ENCODE peak calls at places on chromosomes 2 and 18, in ten cellular contexts. F is fibroblast of lung, P is glomerular endothelial cell, W is HEK293T, I is progenitor cell of endocrine pancreas, A is NCI-H1417 treated with DMSO at 0.1 percent for 48 hours, Y is mucosa of gallbladder, R is LoVo, J is heart right ventricle, H is foreskin fibroblast. G is an unnamed sample.
A peak's percentile ranks its signal among the peaks of the same experiment; 100 is the strongest.

GRCh38 chr2:20649586-20650375 is 1.1 kb downstream of the HS1BP3 start:
- DNase-seq in R (no peak), Y (no peak), H (peak; percentile 66), F (no peak), J (no peak), A (no peak), W (no peak), P (no peak), I (no peak), G (no peak)

GRCh38 chr18:55988537-55988936 is 400.5 kb upstream of the TCF4 start:
- DNase-seq in J (peak; percentile 71), P (peak; percentile 88), H (no peak), I (no peak), Y (no peak), A (no peak), F (peak; percentile 13), W (no peak), R (no peak), G (no peak)

GRCh38 chr18:40414155-40414754 is 1540.8 kb upstream of the PIK3C3 start:
- DNase-seq in F (peak; percentile 50), I (no peak), P (no peak), R (no peak), H (peak; percentile 64), Y (no peak), W (no peak), J (no peak), A (no peak), G (no peak)

GRCh38 chr2:169528271-169528701 is 18.8 kb downstream of the KLHL41 start:
- DNase-seq in H (peak; percentile 77), A (no peak), W (peak; percentile 72), J (peak; percentile 49), P (peak; percentile 45), I (peak; percentile 36), F (peak; percentile 20), R (peak; percentile 41), Y (peak; percentile 62), G (no peak)

GRCh38 chr2:107822302-107822701 is 4.4 kb upstream of the RGPD4 start:
- DNase-seq in H (no peak), Y (no peak), J (no peak), A (no peak), P (no peak), I (no peak), R (no peak), W (no peak), F (no peak), G (no peak)

GRCh38 chr2:235573331-235574221 is 79.7 kb downstream of the AGAP1 start:
- DNase-seq in F (no peak), Y (no peak), I (no peak), J (peak; percentile 64), W (no peak), H (no peak), A (no peak), R (no peak), P (no peak), G (no peak)

GRCh38 chr2:126736133-126736874 is 80.3 kb downstream of the GYPC start:
- DNase-seq in W (no peak), A (no peak), P (no peak), I (no peak), F (no peak), J (no peak), Y (no peak), R (no peak), H (no peak), G (no peak)

GRCh38 chr2:41963661-41964525 is 83.9 kb upstream of the PKDCC start:
- DNase-seq in I (peak; percentile 28), A (no peak), H (peak; percentile 12), R (peak; percentile 44), J (peak; percentile 65), P (no peak), Y (peak; percentile 85), W (peak; percentile 26), F (peak; percentile 78), G (no peak)

GRCh38 chr2:239928457-239929350 is 96.4 kb downstream of the NDUFA10 start:
- DNase-seq in Y (no peak), F (no peak), W (no peak), R (no peak), H (no peak), A (no peak), J (peak; percentile 5), P (no peak), I (no peak), G (no peak)

GRCh38 chr2:74440378-74441110 is 1.2 kb downstream of the RTKN start:
- DNase-seq in J (peak; percentile 90), P (no peak), Y (peak; percentile 87), H (peak; percentile 95), W (peak; percentile 94), F (peak; percentile 83), R (peak; percentile 82), A (peak; percentile 47), I (peak; percentile 87), G (no peak)

GRCh38 chr2:12948231-12948962 is 231.7 kb downstream of the TRIB2 start:
- DNase-seq in A (no peak), W (no peak), I (no peak), Y (no peak), R (no peak), J (no peak), P (no peak), H (peak; percentile 87), F (peak; percentile 67), G (no peak)

GRCh38 chr2:138272524-138273210 is 228.9 kb upstream of the SPOPL start:
- DNase-seq in H (peak; percentile 32), R (no peak), I (no peak), J (no peak), P (no peak), F (peak; percentile 5), Y (no peak), A (no peak), W (no peak), G (no peak)

GRCh38 chr2:137865954-137866540 is 98.2 kb upstream of the HNMT start:
- DNase-seq in A (peak; percentile 8), H (peak; percentile 59), W (peak; percentile 45), I (peak; percentile 46), Y (peak; percentile 27), F (peak; percentile 35), R (peak; percentile 23), P (peak; percentile 25), J (peak; percentile 5), G (no peak)

GRCh38 chr18:1663879-1664705 is 759.4 kb downstream of the ADCYAP1 start:
- DNase-seq in A (no peak), F (peak; percentile 3), P (peak; percentile 16), I (peak; percentile 22), W (peak; percentile 18), Y (peak; percentile 28), H (no peak), J (peak; percentile 15), R (peak; percentile 26), G (no peak)

GRCh38 chr2:61993422-61994024 is 88.0 kb downstream of the COMMD1 start:
- DNase-seq in I (no peak), F (peak; percentile 41), R (peak; percentile 14), H (peak; percentile 76), J (peak; percentile 34), P (peak; percentile 20), W (peak; percentile 35), Y (no peak), A (peak; percentile 39), G (no peak)

GRCh38 chr18:9520666-9521065 is 45.4 kb downstream of the RALBP1 start:
- DNase-seq in W (no peak), J (no peak), P (no peak), A (no peak), H (no peak), I (no peak), Y (no peak), F (peak; percentile 44), R (no peak), G (no peak)

GRCh38 chr2:113169002-113169530 is 4.7 kb upstream of the PSD4 start:
- DNase-seq in W (no peak), P (no peak), Y (no peak), F (no peak), I (no peak), H (no peak), R (no peak), J (no peak), A (no peak), G (no peak)

GRCh38 chr18:58290059-58290747 is 246.2 kb downstream of the NEDD4L start:
- DNase-seq in J (no peak), Y (no peak), A (no peak), H (no peak), F (peak; percentile 73), W (no peak), I (no peak), P (peak; percentile 56), R (no peak), G (no peak)

GRCh38 chr2:121309801-121310200 is 24.8 kb upstream of the TFCP2L1 start:
- DNase-seq in J (no peak), R (no peak), H (no peak), W (no peak), I (no peak), Y (no peak), P (peak; percentile 31), F (no peak), A (no peak), G (no peak)

GRCh38 chr2:145415151-145415550 is 895.2 kb upstream of the ZEB2 start:
- DNase-seq in I (no peak), J (no peak), P (no peak), W (no peak), A (no peak), H (no peak), F (no peak), R (no peak), Y (no peak), G (no peak)

GRCh38 chr2:170170281-170171035 is 7.5 kb upstream of the MYO3B start:
- DNase-seq in H (peak; percentile 17), I (no peak), A (no peak), W (no peak), P (no peak), F (no peak), Y (no peak), R (no peak), J (no peak), G (no peak)

GRCh38 chr2:8893978-8894820 is 56.8 kb upstream of the KIDINS220 start:
- DNase-seq in Y (no peak), J (no peak), A (no peak), R (no peak), P (no peak), I (no peak), W (no peak), H (no peak), F (peak; percentile 56), G (no peak)

GRCh38 chr2:241701155-241701404 is 759 bp upstream of the ING5 start:
- DNase-seq in P (peak; percentile 22), I (no peak), W (no peak), F (no peak), J (no peak), H (no peak), Y (no peak), R (no peak), A (no peak), G (peak; percentile 8)

GRCh38 chr18:62288669-62289016 is 36.5 kb upstream of the TNFRSF11A start:
- DNase-seq in A (no peak), F (no peak), R (no peak), J (no peak), H (no peak), Y (no peak), I (no peak), W (no peak), P (no peak), G (no peak)

GRCh38 chr2:106638043-106638442 is 150.9 kb downstream of the CD8B2 start:
- DNase-seq in A (no peak), H (peak; percentile 42), Y (no peak), W (no peak), R (peak; percentile 25), I (no peak), F (peak; percentile 1), J (no peak), P (no peak), G (no peak)

GRCh38 chr2:237967463-237967871 is 653 bp downstream of the UBE2F start:
- DNase-seq in J (no peak), R (no peak), A (no peak), I (peak; percentile 30), Y (peak; percentile 19), H (peak; percentile 46), F (peak; percentile 14), P (no peak), W (peak; percentile 10), G (no peak)

GRCh38 chr2:130807659-130808385 is 28.9 kb upstream of the ARHGEF4 start:
- DNase-seq in H (no peak), P (no peak), A (no peak), F (no peak), R (peak; percentile 34), W (no peak), Y (no peak), J (no peak), I (no peak), G (no peak)

GRCh38 chr18:59448546-59448945 is 89.5 kb upstream of the LMAN1 start:
- DNase-seq in A (no peak), H (peak; percentile 87), Y (no peak), J (no peak), R (no peak), P (no peak), W (no peak), I (no peak), F (no peak), G (no peak)

G was measured in cerebellar nuclear complex.